ENCODE peak calls at places on chromosomes 13 and 19, in six cellular contexts. J is activated T-cell treated with anti-CD3 and anti-CD28 coated beads, Interleukin-2, amount 50 U/mL, for 72 hours; W is activated CD4-positive, alpha-beta T cell treated with anti-CD3 and anti-CD28 coated beads, Interleukin-2, amount 50 U/mL, for 1 hour; G is aorta; D is AG20443; K is posterior vena cava. U is an unnamed sample.

GRCh38 chr13:26985285-26985878 is 186.2 kb downstream of the USP12 start:
- DNase-seq in J (peak; percentile 68), W (peak; percentile 67), G (no peak), D (peak; percentile 80), K (peak; percentile 72), U (peak; percentile 84)

GRCh38 chr19:42350417-42350816 is 25.0 kb downstream of the MEGF8 start:
- DNase-seq in J (no peak), W (no peak), G (no peak), D (no peak), K (no peak), U (no peak)

GRCh38 chr13:85575110-85575509 is 224.1 kb downstream of the SLITRK6 start:
- DNase-seq in J (no peak), W (no peak), G (no peak), D (no peak), K (no peak), U (no peak)

GRCh38 chr13:80235131-80235530 is 105.8 kb downstream of the SPRY2 start:
- DNase-seq in J (no peak), W (no peak), G (no peak), D (no peak), K (no peak), U (no peak)

GRCh38 chr13:110907951-110908898 is 6.6 kb downstream of the ANKRD10 start:
- DNase-seq in J (no peak), W (no peak), G (no peak), D (no peak), K (no peak), U (no peak)

GRCh38 chr13:48938308-48938943 is 37.3 kb upstream of the FNDC3A start:
- DNase-seq in J (no peak), W (no peak), G (no peak), D (no peak), K (no peak), U (peak; percentile 79)

GRCh38 chr19:20153281-20153680 is 13.7 kb upstream of the ZNF486 start:
- DNase-seq in J (no peak), W (no peak), G (no peak), D (no peak), K (no peak), U (no peak)

GRCh38 chr13:73970413-73971055 is 163.7 kb downstream of the KLF12 start:
- DNase-seq in J (no peak), W (no peak), G (no peak), D (no peak), K (no peak), U (no peak)

GRCh38 chr19:47730910-47731309 is 14.4 kb upstream of the NOP53 start:
- DNase-seq in J (no peak), W (no peak), G (no peak), D (no peak), K (no peak), U (no peak)

GRCh38 chr13:114065141-114065925 is 67.1 kb downstream of the RASA3 start:
- DNase-seq in J (peak; percentile 89), W (peak; percentile 75), G (peak; percentile 94), D (peak; percentile 90), K (peak; percentile 96), U (peak; percentile 69)

GRCh38 chr13:42279080-42279479 is 7.1 kb downstream of the AKAP11 start:
- DNase-seq in J (peak; percentile 27), W (no peak), G (no peak), D (no peak), K (no peak), U (peak; percentile 68)

GRCh38 chr13:62294210-62294609 is 878.6 kb upstream of the PCDH20 start:
- DNase-seq in J (no peak), W (no peak), G (no peak), D (no peak), K (no peak), U (no peak)

GRCh38 chr13:106597190-106597589 is 29.3 kb upstream of the ARGLU1 start:
- DNase-seq in J (no peak), W (no peak), G (peak; percentile 71), D (peak; percentile 64), K (peak; percentile 83), U (no peak)

GRCh38 chr13:47087841-47088240 is 191.0 kb upstream of the HTR2A start:
- DNase-seq in J (no peak), W (no peak), G (no peak), D (peak; percentile 49), K (no peak), U (no peak)

U was measured in CD4-positive, CD25-positive, alpha-beta regulatory T cell.